ENCODE peak calls at places on chromosome 14, in five cellular contexts. One of them, this sample, is unnamed.

GRCh38 chr14:50061664-50062437 is 54.5 kb downstream of the VCPKMT start:
- DNase-seq in AG04449: no peak
- DNase-seq in heart right ventricle: no peak
- DNase-seq in fibroblast of the aortic adventitia: peak; percentile 16
- DNase-seq in A673: peak; percentile 54
- DNase-seq in this sample: peak; percentile 33

GRCh38 chr14:32940066-32940651 is 1.5 kb downstream of the NPAS3 start:
- DNase-seq in heart right ventricle: no peak
- DNase-seq in fibroblast of the aortic adventitia: peak; percentile 16
- DNase-seq in A673: peak; percentile 89
- DNase-seq in AG04449: no peak
- DNase-seq in this sample: peak; percentile 41

GRCh38 chr14:22112004-22112403 is 438.4 kb upstream of the OR4E1 start:
- DNase-seq in fibroblast of the aortic adventitia: no peak
- DNase-seq in A673: peak; percentile 64
- DNase-seq in heart right ventricle: peak; percentile 6
- DNase-seq in AG04449: no peak
- DNase-seq in this sample: no peak

GRCh38 chr14:69711471-69712216 is 55.3 kb upstream of the SRSF5 start:
- DNase-seq in fibroblast of the aortic adventitia: no peak
- DNase-seq in A673: no peak
- DNase-seq in heart right ventricle: peak; percentile 47
- DNase-seq in AG04449: no peak
- DNase-seq in this sample: no peak

GRCh38 chr14:67137744-67138371 is 51.4 kb upstream of the GARIN2 start:
- DNase-seq in heart right ventricle: no peak
- DNase-seq in fibroblast of the aortic adventitia: peak; percentile 33
- DNase-seq in AG04449: no peak
- DNase-seq in A673: peak; percentile 35
- DNase-seq in this sample: peak; percentile 35

GRCh38 chr14:54221971-54222370 is 174.8 kb upstream of the CDKN3 start:
- DNase-seq in heart right ventricle: no peak
- DNase-seq in fibroblast of the aortic adventitia: no peak
- DNase-seq in AG04449: no peak
- DNase-seq in A673: no peak
- DNase-seq in this sample: no peak

GRCh38 chr14:60064491-60065072 is 27.1 kb upstream of the PCNX4 start:
- DNase-seq in A673: peak; percentile 45
- DNase-seq in heart right ventricle: no peak
- DNase-seq in AG04449: no peak
- DNase-seq in fibroblast of the aortic adventitia: peak; percentile 70
- DNase-seq in this sample: peak; percentile 72

GRCh38 chr14:57865450-57866198 is at the start of gene SLC35F4:
- DNase-seq in fibroblast of the aortic adventitia: peak; percentile 11
- DNase-seq in A673: peak; percentile 73
- DNase-seq in heart right ventricle: no peak
- DNase-seq in AG04449: no peak
- DNase-seq in this sample: peak; percentile 23

GRCh38 chr14:101110729-101111619 is 207.5 kb upstream of the RTL1 start:
- DNase-seq in A673: no peak
- DNase-seq in heart right ventricle: no peak
- DNase-seq in AG04449: no peak
- DNase-seq in fibroblast of the aortic adventitia: no peak
- DNase-seq in this sample: no peak

GRCh38 chr14:73834258-73834620 is 17.4 kb upstream of the PTGR2 start:
- DNase-seq in AG04449: no peak
- DNase-seq in fibroblast of the aortic adventitia: no peak
- DNase-seq in heart right ventricle: no peak
- DNase-seq in A673: no peak
- DNase-seq in this sample: no peak

GRCh38 chr14:73833530-73834257 is 17.9 kb upstream of the PTGR2 start:
- DNase-seq in fibroblast of the aortic adventitia: peak; percentile 89
- DNase-seq in AG04449: no peak
- DNase-seq in heart right ventricle: peak; percentile 40
- DNase-seq in A673: no peak
- DNase-seq in this sample: peak; percentile 82

GRCh38 chr14:73825551-73826188 is 26.0 kb upstream of the PTGR2 start:
- DNase-seq in A673: peak; percentile 77
- DNase-seq in fibroblast of the aortic adventitia: peak; percentile 92
- DNase-seq in AG04449: no peak
- DNase-seq in heart right ventricle: peak; percentile 89
- DNase-seq in this sample: peak; percentile 89

GRCh38 chr14:73833024-73833423 is 18.6 kb upstream of the PTGR2 start:
- DNase-seq in A673: no peak
- DNase-seq in AG04449: no peak
- DNase-seq in heart right ventricle: no peak
- DNase-seq in fibroblast of the aortic adventitia: peak; percentile 93
- DNase-seq in this sample: peak; percentile 53

GRCh38 chr14:73829526-73830431 is 21.9 kb upstream of the PTGR2 start:
- DNase-seq in heart right ventricle: no peak
- DNase-seq in AG04449: peak; percentile 40
- DNase-seq in A673: no peak
- DNase-seq in fibroblast of the aortic adventitia: peak; percentile 84
- DNase-seq in this sample: peak; percentile 84
- TF ChIP-seq CTCF in heart right ventricle: no peak
- TF ChIP-seq CTCF in AG04449: no peak
- TF ChIP-seq CTCF in A673: no peak
- TF ChIP-seq CTCF in fibroblast of the aortic adventitia: no peak
- TF ChIP-seq CTCF in this sample: no peak

GRCh38 chr14:34873591-34874385 is 1.4 kb downstream of the BAZ1A start:
- DNase-seq in A673: peak; percentile 95
- DNase-seq in fibroblast of the aortic adventitia: no peak
- DNase-seq in heart right ventricle: peak; percentile 81
- DNase-seq in AG04449: no peak
- DNase-seq in this sample: peak; percentile 63
- H3K4me3 ChIP-seq in A673: peak overlapping the region; percentile 88
- H3K4me3 ChIP-seq in fibroblast of the aortic adventitia: peak overlapping the region; percentile 84
- H3K4me3 ChIP-seq in heart right ventricle: peak overlapping the region; percentile 73
- H3K4me3 ChIP-seq in AG04449: peak overlapping the region; percentile 86
- H3K4me3 ChIP-seq in this sample: peak overlapping the region; percentile 83

DNA sequence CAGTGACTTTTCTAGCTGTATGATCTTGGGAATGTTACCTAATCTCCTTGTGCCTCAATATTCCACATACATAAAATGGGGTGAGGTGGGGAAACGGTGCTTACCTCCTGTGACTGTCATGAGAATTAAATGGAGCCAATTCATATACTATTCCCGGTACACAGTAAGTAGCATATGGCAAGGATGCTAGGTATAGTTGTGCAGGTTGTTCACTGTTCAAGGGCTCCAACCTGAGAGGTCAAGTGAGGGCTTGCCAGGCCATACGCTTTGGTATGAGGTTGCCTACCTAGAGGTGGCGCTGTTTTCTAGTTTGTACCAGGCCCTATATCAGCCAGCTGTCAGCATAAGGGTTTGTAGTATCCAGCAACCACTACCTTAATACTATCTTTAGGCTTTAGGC is 3.6 kb upstream of the BATF start:
- DNase-seq in A673: peak; percentile 23
- DNase-seq in heart right ventricle: no peak
- DNase-seq in fibroblast of the aortic adventitia: no peak
- DNase-seq in AG04449: no peak
- DNase-seq in this sample: peak; percentile 35
- TF ChIP-seq CTCF in A673: peak; percentile 47
- TF ChIP-seq CTCF in heart right ventricle: peak; percentile 52
- TF ChIP-seq CTCF in fibroblast of the aortic adventitia: no peak
- TF ChIP-seq CTCF in AG04449: no peak
- TF ChIP-seq CTCF in this sample: peak; percentile 41

GRCh38 chr14:103099081-103099732 is 4.7 kb downstream of the EXOC3L4 start:
- DNase-seq in A673: no peak
- DNase-seq in heart right ventricle: no peak
- DNase-seq in AG04449: no peak
- DNase-seq in fibroblast of the aortic adventitia: no peak
- DNase-seq in this sample: no peak
- H3K4me3 ChIP-seq in A673: no peak overlapping the region
- H3K4me3 ChIP-seq in heart right ventricle: no peak overlapping the region
- H3K4me3 ChIP-seq in AG04449: no peak overlapping the region
- H3K4me3 ChIP-seq in fibroblast of the aortic adventitia: no peak overlapping the region
- H3K4me3 ChIP-seq in this sample: no peak overlapping the region

GRCh38 chr14:81737938-81738337 is 204.3 kb upstream of the SEL1L start:
- DNase-seq in heart right ventricle: no peak
- DNase-seq in AG04449: no peak
- DNase-seq in fibroblast of the aortic adventitia: no peak
- DNase-seq in A673: no peak
- DNase-seq in this sample: no peak
- TF ChIP-seq CTCF in heart right ventricle: no peak
- TF ChIP-seq CTCF in AG04449: no peak
- TF ChIP-seq CTCF in fibroblast of the aortic adventitia: no peak
- TF ChIP-seq CTCF in A673: no peak
- TF ChIP-seq CTCF in this sample: no peak

DNA sequence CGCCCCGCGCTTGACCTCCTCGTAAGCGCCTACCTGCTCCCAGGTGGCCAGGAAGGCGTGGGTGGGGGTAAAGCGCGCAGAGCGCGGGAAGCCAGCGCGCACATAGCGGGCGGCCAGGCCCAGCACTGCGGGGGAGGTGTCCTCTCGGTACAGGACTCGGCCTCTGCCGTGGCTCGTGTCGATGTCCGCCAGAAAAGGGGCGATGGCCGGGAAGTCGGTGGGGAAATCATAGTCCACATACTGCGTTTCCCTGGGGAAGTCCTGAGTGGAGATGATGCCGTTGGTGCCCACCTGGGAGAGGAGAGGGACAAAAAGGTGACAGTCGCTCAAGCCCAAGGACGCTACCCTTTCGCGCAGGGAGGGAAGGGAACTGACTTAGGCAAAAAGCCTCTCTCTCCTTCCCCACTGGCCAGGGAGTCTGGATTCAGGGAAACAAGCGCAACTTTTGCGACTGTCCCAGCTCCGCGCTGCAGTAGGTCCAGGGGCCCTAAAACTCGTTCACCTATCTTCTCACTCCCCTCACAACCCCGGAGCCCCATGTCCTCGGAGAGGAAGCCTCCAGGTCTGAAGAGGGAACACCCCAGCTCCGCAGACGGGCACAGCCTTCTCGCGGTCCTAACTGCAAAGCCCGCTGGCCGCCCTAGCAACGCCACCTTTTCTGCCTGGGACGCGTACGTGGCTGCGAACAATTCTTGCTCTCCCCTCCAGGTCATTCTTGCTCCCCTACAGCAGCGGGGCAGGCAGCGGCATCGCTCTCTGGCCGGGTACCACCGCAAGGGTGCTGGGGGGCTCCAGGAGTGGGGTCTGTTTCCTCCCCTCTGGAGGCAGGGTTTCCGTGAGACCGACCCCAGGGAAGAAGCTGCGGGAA is 752 bp downstream of the NID2 start:
- DNase-seq in heart right ventricle: peak; percentile 58
- DNase-seq in fibroblast of the aortic adventitia: peak; percentile 56
- DNase-seq in A673: peak; percentile 40
- DNase-seq in AG04449: no peak
- DNase-seq in this sample: peak; percentile 50
- H3K4me3 ChIP-seq in heart right ventricle: peak overlapping the region; percentile 73
- H3K4me3 ChIP-seq in fibroblast of the aortic adventitia: peak overlapping the region; percentile 98
- H3K4me3 ChIP-seq in A673: peak overlapping the region; percentile 65
- H3K4me3 ChIP-seq in AG04449: peak overlapping the region; percentile 88
- H3K4me3 ChIP-seq in this sample: peak overlapping the region; percentile 86

GRCh38 chr14:61756135-61756534 is 6.1 kb upstream of the SNAPC1 start:
- DNase-seq in heart right ventricle: no peak
- DNase-seq in fibroblast of the aortic adventitia: no peak
- DNase-seq in AG04449: no peak
- DNase-seq in A673: no peak
- DNase-seq in this sample: peak; percentile 47
- TF ChIP-seq CTCF in heart right ventricle: no peak
- TF ChIP-seq CTCF in fibroblast of the aortic adventitia: no peak
- TF ChIP-seq CTCF in AG04449: no peak
- TF ChIP-seq CTCF in A673: no peak
- TF ChIP-seq CTCF in this sample: no peak

GRCh38 chr14:95577067-95577800 is 42.4 kb downstream of the GLRX5 start:
- DNase-seq in fibroblast of the aortic adventitia: no peak
- DNase-seq in A673: no peak
- DNase-seq in heart right ventricle: no peak
- DNase-seq in AG04449: no peak
- DNase-seq in this sample: no peak
- H3K4me3 ChIP-seq in fibroblast of the aortic adventitia: no peak overlapping the region
- H3K4me3 ChIP-seq in A673: no peak overlapping the region
- H3K4me3 ChIP-seq in heart right ventricle: no peak overlapping the region
- H3K4me3 ChIP-seq in AG04449: no peak overlapping the region
- H3K4me3 ChIP-seq in this sample: no peak overlapping the region

This sample was measured in fibroblast of pulmonary artery.